ENCODE peak calls at places on chromosomes 2 and 18, in eight cellular contexts. M is NCI-H510A, E is cardiac septum, G is fibroblast of lung, R is Right ventricle myocardium inferior, Q is renal cortical epithelial cell, X is head of caudate nucleus, F is GM03348. S is an unnamed sample.

GRCh38 chr2:187188783-187189631 is 259.0 kb downstream of the CALCRL start:
- DNase-seq in M (no peak), E (no peak), G (peak; percentile 47), R (no peak), Q (no peak), X (no peak), F (no peak), S (no peak)

GRCh38 chr2:203583696-203584095 is 48.6 kb upstream of the RAPH1 start:
- DNase-seq in M (no peak), E (no peak), G (peak; percentile 95), R (no peak), Q (peak; percentile 91), X (no peak), F (peak; percentile 64), S (no peak)

GRCh38 chr2:227164745-227165350 is 424 bp downstream of the COL4A3 start:
- DNase-seq in M (peak; percentile 15), E (no peak), G (no peak), R (no peak), Q (no peak), X (no peak), F (peak; percentile 10), S (peak; percentile 75)

GRCh38 chr2:45554073-45554742 is 56.9 kb downstream of the SRBD1 start:
- DNase-seq in M (no peak), E (no peak), G (peak; percentile 84), R (no peak), Q (no peak), X (no peak), F (peak; percentile 7), S (no peak)

GRCh38 chr2:132503621-132504200 is 87.1 kb downstream of the GPR39 start:
- DNase-seq in M (no peak), E (no peak), G (peak; percentile 19), R (no peak), Q (no peak), X (no peak), F (peak; percentile 11), S (no peak)

GRCh38 chr2:1477196-1478040 is 64.2 kb downstream of the TPO start:
- DNase-seq in M (no peak), E (peak; percentile 67), G (no peak), R (no peak), Q (no peak), X (no peak), F (no peak), S (peak; percentile 66)

GRCh38 chr2:48347712-48348111 is 182.2 kb upstream of the STON1 start:
- DNase-seq in M (no peak), E (no peak), G (peak; percentile 27), R (no peak), Q (peak; percentile 31), X (no peak), F (no peak), S (no peak)

GRCh38 chr18:79695269-79695668 is 15.7 kb downstream of the CTDP1 start:
- DNase-seq in M (no peak), E (no peak), G (no peak), R (no peak), Q (no peak), X (no peak), F (no peak), S (no peak)

GRCh38 chr18:45284174-45284573 is 331.1 kb upstream of the SLC14A2 start:
- DNase-seq in M (no peak), E (no peak), G (no peak), R (no peak), Q (no peak), X (no peak), F (no peak), S (no peak)

GRCh38 chr18:60019463-60019840 is 119.7 kb downstream of the PMAIP1 start:
- DNase-seq in M (no peak), E (no peak), G (peak; percentile 97), R (no peak), Q (peak; percentile 95), X (no peak), F (peak; percentile 79), S (no peak)

GRCh38 chr2:65662654-65663432 is 230.4 kb upstream of the SPRED2 start:
- DNase-seq in M (no peak), E (no peak), G (peak; percentile 99), R (no peak), Q (peak; percentile 16), X (no peak), F (peak; percentile 77), S (no peak)

GRCh38 chr2:177983183-177983788 is 89.3 kb downstream of the PDE11A start:
- DNase-seq in M (peak; percentile 68), E (no peak), G (peak; percentile 59), R (no peak), Q (peak; percentile 72), X (no peak), F (peak; percentile 73), S (no peak)

GRCh38 chr18:54127759-54128378 is 96.6 kb downstream of the MBD2 start:
- DNase-seq in M (peak; percentile 5), E (no peak), G (peak; percentile 31), R (no peak), Q (peak; percentile 51), X (peak; percentile 26), F (peak; percentile 71), S (no peak)

GRCh38 chr2:28687181-28687580 is 64.4 kb upstream of the PPP1CB start:
- DNase-seq in M (no peak), E (no peak), G (no peak), R (no peak), Q (no peak), X (no peak), F (no peak), S (no peak)

GRCh38 chr18:48116873-48117630 is 186.6 kb upstream of the SMAD2 start:
- DNase-seq in M (no peak), E (no peak), G (no peak), R (no peak), Q (no peak), X (no peak), F (no peak), S (no peak)

GRCh38 chr2:240468300-240469238 is 33.1 kb downstream of the GPC1 start:
- DNase-seq in M (no peak), E (peak; percentile 71), G (no peak), R (peak; percentile 67), Q (no peak), X (peak; percentile 12), F (no peak), S (peak; percentile 74)

GRCh38 chr2:237459226-237459625 is 27.8 kb upstream of the MLPH start:
- DNase-seq in M (no peak), E (peak; percentile 27), G (peak; percentile 58), R (no peak), Q (no peak), X (no peak), F (no peak), S (no peak)

GRCh38 chr2:46471-47345 is at the start of gene FAM110C:
- DNase-seq in M (peak; percentile 48), E (peak; percentile 83), G (peak; percentile 16), R (peak; percentile 76), Q (peak; percentile 88), X (peak; percentile 34), F (peak; percentile 38), S (peak; percentile 95)

GRCh38 chr2:133090358-133090757 is 420.4 kb upstream of the LYPD1 start:
- DNase-seq in M (no peak), E (no peak), G (no peak), R (no peak), Q (no peak), X (no peak), F (no peak), S (no peak)

GRCh38 chr2:98333922-98334321 is 12.3 kb upstream of the CNGA3 start:
- DNase-seq in M (no peak), E (no peak), G (peak; percentile 33), R (no peak), Q (peak; percentile 11), X (no peak), F (no peak), S (no peak)

GRCh38 chr2:146094185-146094584 is 1574.3 kb upstream of the ZEB2 start:
- DNase-seq in M (no peak), E (no peak), G (no peak), R (no peak), Q (no peak), X (no peak), F (no peak), S (no peak)

S was measured in kidney.